ENCODE peak calls at places on chromosomes 12 and 14, in seven cellular contexts. T is D721Med; O is activated T-helper 1 cell treated with anti-CD3 and anti-CD28 coated beads, Interleukin-12 subunit alpha, Interleukin-12 subunit beta, Interleukin-2, Interleukin-4 antibody, amounts not matched to agents 30 ng/mL and 10 ng/mL and 1 ng/mL, durations not matched to agents 14 hours and 24 hours and 36 hours; W is natural killer cell treated with Interleukin-12 subunit alpha and Interleukin-12 subunit beta and Interleukin-15 and Interleukin-18, amount 100 ng/mL, for 72 hours; I is SW 1271; K is foreskin fibroblast; G is transverse colon. J is an unnamed sample.

GRCh38 chr12:108616941-108617858 is 16.5 kb downstream of the SELPLG start:
- DNase-seq in T (no peak), O (peak; percentile 80), W (peak; percentile 94), I (no peak), K (no peak), G (peak; percentile 33), J (no peak)

GRCh38 chr12:128534906-128535305 is 267.9 kb downstream of the TMEM132C start:
- DNase-seq in T (no peak), O (no peak), W (no peak), I (no peak), K (no peak), G (no peak), J (no peak)

GRCh38 chr14:26856832-26857508 is 259.1 kb upstream of the NOVA1 start:
- DNase-seq in T (no peak), O (no peak), W (no peak), I (no peak), K (peak; percentile 54), G (no peak), J (no peak)

GRCh38 chr14:84857571-84857970 is 672.4 kb upstream of the FLRT2 start:
- DNase-seq in T (no peak), O (no peak), W (no peak), I (no peak), K (no peak), G (no peak), J (no peak)

GRCh38 chr14:94008234-94008633 is 11.1 kb downstream of the CCDC197 start:
- DNase-seq in T (no peak), O (no peak), W (no peak), I (no peak), K (no peak), G (no peak), J (no peak)

GRCh38 chr12:53808023-53808705 is 56.4 kb upstream of the CISTR start:
- DNase-seq in T (no peak), O (no peak), W (no peak), I (no peak), K (no peak), G (no peak), J (no peak)

GRCh38 chr14:100900837-100901390 is 2.6 kb downstream of the RTL1 start:
- DNase-seq in T (no peak), O (no peak), W (no peak), I (no peak), K (no peak), G (peak; percentile 50), J (peak; percentile 6)

GRCh38 chr12:28872654-28873268 is 276.3 kb upstream of the FAR2 start:
- DNase-seq in T (no peak), O (no peak), W (no peak), I (no peak), K (peak; percentile 81), G (peak; percentile 9), J (peak; percentile 50)

GRCh38 chr12:108772247-108772646 is 40.9 kb upstream of the CORO1C start:
- DNase-seq in T (no peak), O (no peak), W (no peak), I (no peak), K (no peak), G (peak; percentile 49), J (peak; percentile 41)

GRCh38 chr12:89212339-89212771 is 139.9 kb downstream of the DUSP6 start:
- DNase-seq in T (no peak), O (no peak), W (no peak), I (no peak), K (peak; percentile 55), G (peak; percentile 16), J (no peak)

GRCh38 chr14:54000341-54000811 is 43.8 kb upstream of the BMP4 start:
- DNase-seq in T (no peak), O (no peak), W (no peak), I (no peak), K (peak; percentile 57), G (no peak), J (no peak)

GRCh38 chr14:95896628-95897027 is 20.0 kb downstream of the TUNAR start:
- DNase-seq in T (no peak), O (no peak), W (no peak), I (no peak), K (no peak), G (no peak), J (no peak)

GRCh38 chr14:101601603-101602465 is 40.5 kb downstream of the DIO3 start:
- DNase-seq in T (no peak), O (no peak), W (no peak), I (no peak), K (no peak), G (peak; percentile 4), J (no peak)

GRCh38 chr12:114812858-114813761 is 129.1 kb upstream of the TBX3 start:
- DNase-seq in T (no peak), O (no peak), W (no peak), I (no peak), K (no peak), G (no peak), J (no peak)

GRCh38 chr12:88325076-88325827 is 183.1 kb downstream of the TMTC3 start:
- DNase-seq in T (no peak), O (no peak), W (no peak), I (no peak), K (peak; percentile 94), G (no peak), J (no peak)

GRCh38 chr12:68227356-68227755 is 1.7 kb upstream of the IL26 start:
- DNase-seq in T (no peak), O (no peak), W (no peak), I (no peak), K (no peak), G (no peak), J (no peak)

GRCh38 chr14:28756896-28757570 is 9.6 kb upstream of the FOXG1 start:
- DNase-seq in T (no peak), O (no peak), W (no peak), I (no peak), K (peak; percentile 75), G (no peak), J (peak; percentile 36)

GRCh38 chr12:85029456-85029855 is 6.6 kb downstream of the TSPAN19 start:
- DNase-seq in T (no peak), O (no peak), W (no peak), I (no peak), K (peak; percentile 61), G (no peak), J (peak; percentile 14)

GRCh38 chr14:89324501-89325298 is 92.3 kb downstream of the FOXN3 start:
- DNase-seq in T (no peak), O (no peak), W (no peak), I (no peak), K (no peak), G (no peak), J (no peak)

GRCh38 chr12:32265461-32265860 is 133.9 kb upstream of the FGD4 start:
- DNase-seq in T (no peak), O (no peak), W (no peak), I (no peak), K (no peak), G (no peak), J (no peak)

GRCh38 chr14:31228533-31228932 is 20.9 kb upstream of the HECTD1 start:
- DNase-seq in T (no peak), O (no peak), W (no peak), I (no peak), K (no peak), G (no peak), J (peak; percentile 87)

GRCh38 chr14:59314019-59314608 is 125.6 kb downstream of the DAAM1 start:
- DNase-seq in T (no peak), O (no peak), W (no peak), I (no peak), K (no peak), G (no peak), J (no peak)

GRCh38 chr12:5715076-5715475 is 230.0 kb downstream of the ANO2 start:
- DNase-seq in T (no peak), O (no peak), W (no peak), I (no peak), K (no peak), G (peak; percentile 46), J (peak; percentile 99)

GRCh38 chr14:35317820-35318219 is 25.6 kb downstream of the PSMA6 start:
- DNase-seq in T (no peak), O (no peak), W (no peak), I (no peak), K (no peak), G (no peak), J (no peak)